ENCODE peak calls at places on chromosomes 2 and 18, in ten cellular contexts. F is thoracic aorta, I is lower lobe of right lung, W is HepG2, P is PC-3, T is heart left ventricle, O is lung, D is sigmoid colon, H is AG04450, Q is tibial artery. Z is an unnamed sample.

GRCh38 chr18:33541316-33541715 is 36.7 kb upstream of the ASXL3 start:
- DNase-seq in F (no peak), I (no peak), W (no peak), P (no peak), T (no peak), O (no peak), D (no peak), H (no peak), Q (no peak), Z (no peak)

GRCh38 chr2:23465982-23466381 is 81.0 kb downstream of the KLHL29 start:
- DNase-seq in F (no peak), I (no peak), W (no peak), P (no peak), T (no peak), O (no peak), D (no peak), H (no peak), Q (no peak), Z (no peak)

GRCh38 chr2:229268626-229269025 is 2.5 kb downstream of the PID1 start:
- DNase-seq in F (no peak), I (no peak), W (no peak), P (peak), T (no peak), O (no peak), D (no peak), H (no peak), Q (no peak), Z (no peak)

GRCh38 chr18:63199743-63200241 is 119.8 kb downstream of the BCL2 start:
- DNase-seq in F (no peak), I (no peak), W (no peak), P (no peak), T (no peak), O (no peak), D (no peak), H (no peak), Q (no peak), Z (peak)

GRCh38 chr2:233846387-233847247 is 7.7 kb downstream of the HJURP start:
- DNase-seq in F (no peak), I (no peak), W (no peak), P (no peak), T (no peak), O (peak), D (no peak), H (no peak), Q (no peak), Z (no peak)

GRCh38 chr2:217434183-217434620 is 568.6 kb downstream of the TNS1 start:
- DNase-seq in F (peak), I (peak), W (peak), P (peak), T (peak), O (peak), D (peak), H (peak), Q (peak), Z (peak)

GRCh38 chr18:63001861-63002260 is 286.5 kb downstream of the PHLPP1 start:
- DNase-seq in F (no peak), I (no peak), W (no peak), P (no peak), T (no peak), O (no peak), D (no peak), H (no peak), Q (no peak), Z (no peak)

GRCh38 chr18:53796042-53796729 is 428.3 kb downstream of the MBD2 start:
- DNase-seq in F (no peak), I (no peak), W (peak), P (peak), T (peak), O (peak), D (no peak), H (peak), Q (peak), Z (peak)

GRCh38 chr18:21295101-21295500 is 53.1 kb downstream of the GREB1L start:
- DNase-seq in F (no peak), I (no peak), W (no peak), P (no peak), T (no peak), O (no peak), D (no peak), H (no peak), Q (no peak), Z (no peak)

GRCh38 chr2:40043191-40043590 is 264.1 kb upstream of the THUMPD2 start:
- DNase-seq in F (no peak), I (no peak), W (no peak), P (no peak), T (no peak), O (no peak), D (no peak), H (no peak), Q (no peak), Z (no peak)

GRCh38 chr2:106294182-106294581 is 100.1 kb upstream of the UXS1 start:
- DNase-seq in F (no peak), I (no peak), W (no peak), P (no peak), T (no peak), O (no peak), D (no peak), H (no peak), Q (no peak), Z (no peak)

GRCh38 chr2:47155091-47155876 is at the start of gene STPG4:
- DNase-seq in F (no peak), I (no peak), W (no peak), P (no peak), T (no peak), O (no peak), D (no peak), H (no peak), Q (no peak), Z (no peak)
- H3K27ac ChIP-seq in F (no peak), I (no peak), W (peak), P (no peak), T (no peak), O (no peak), D (no peak), H (no peak), Q (no peak), Z (no peak)

GRCh38 chr2:117470311-117471095 is 344.0 kb upstream of the DDX18 start:
- DNase-seq in F (no peak), I (no peak), W (peak), P (peak), T (no peak), O (no peak), D (no peak), H (no peak), Q (no peak), Z (peak)
- TF ChIP-seq CTCF in F (no peak), I (peak), W (peak), P (peak), T (peak), O (no peak), D (no peak), H (no peak), Q (peak), Z (peak)

GRCh38 chr18:10351221-10351795 is 103.1 kb upstream of the APCDD1 start:
- DNase-seq in F (no peak), I (no peak), W (no peak), P (no peak), T (no peak), O (no peak), D (no peak), H (no peak), Q (no peak), Z (no peak)

GRCh38 chr18:10352671-10353070 is 101.8 kb upstream of the APCDD1 start:
- DNase-seq in F (no peak), I (no peak), W (no peak), P (no peak), T (no peak), O (no peak), D (no peak), H (no peak), Q (no peak), Z (no peak)

GRCh38 chr18:10351858-10352257 is 102.6 kb upstream of the APCDD1 start:
- DNase-seq in F (no peak), I (no peak), W (no peak), P (no peak), T (no peak), O (no peak), D (no peak), H (no peak), Q (no peak), Z (no peak)

GRCh38 chr18:10353791-10354190 is 100.6 kb upstream of the APCDD1 start:
- DNase-seq in F (no peak), I (no peak), W (no peak), P (peak), T (no peak), O (no peak), D (no peak), H (peak), Q (no peak), Z (no peak)

GRCh38 chr18:10354241-10354811 is 100.1 kb upstream of the APCDD1 start:
- DNase-seq in F (no peak), I (no peak), W (no peak), P (no peak), T (no peak), O (no peak), D (no peak), H (no peak), Q (no peak), Z (no peak)
- H3K27ac ChIP-seq in F (no peak), I (peak), W (no peak), P (no peak), T (peak), O (no peak), D (peak), H (peak), Q (no peak), Z (no peak)

DNA sequence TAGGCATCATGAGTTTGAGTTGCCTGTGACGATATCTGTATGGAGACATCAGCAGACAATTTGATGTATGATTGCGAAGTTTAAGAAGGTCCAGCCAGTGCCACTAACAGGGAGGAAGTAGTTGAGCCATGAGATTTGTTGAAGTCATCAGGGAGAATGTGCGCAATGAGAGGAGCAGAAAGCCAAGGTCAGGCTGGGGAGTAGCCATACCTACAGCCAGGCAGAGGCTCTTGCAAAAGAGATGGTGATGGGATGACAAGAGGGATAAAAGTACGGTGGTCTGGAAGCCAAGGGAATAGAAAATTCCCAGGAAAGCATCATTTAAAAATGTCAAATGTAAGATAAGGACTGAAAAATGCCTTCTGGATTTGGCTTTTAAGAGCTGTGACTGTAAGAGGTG is 51.2 kb downstream of the LIMS1 start:
- DNase-seq in F (no peak), I (no peak), W (no peak), P (no peak), T (no peak), O (no peak), D (no peak), H (no peak), Q (no peak), Z (peak)
- TF ChIP-seq CTCF in F (no peak), I (no peak), W (no peak), P (no peak), T (no peak), O (no peak), D (no peak), H (no peak), Q (no peak), Z (no peak)

GRCh38 chr2:161138429-161138828 is 21.8 kb upstream of the TANK start:
- DNase-seq in F (no peak), I (no peak), W (no peak), P (no peak), T (no peak), O (no peak), D (no peak), H (no peak), Q (no peak), Z (no peak)
- H3K27ac ChIP-seq in F (no peak), I (no peak), W (no peak), P (no peak), T (no peak), O (no peak), D (peak), H (no peak), Q (no peak), Z (no peak)

GRCh38 chr2:216013080-216013909 is at the start of gene MREG:
- DNase-seq in F (no peak), I (peak), W (peak), P (peak), T (peak), O (peak), D (peak), H (peak), Q (peak), Z (peak)
- TF ChIP-seq CTCF in F (peak), I (peak), W (peak), P (peak), T (peak), O (no peak), D (no peak), H (peak), Q (peak), Z (peak)

GRCh38 chr2:112062894-112063293 is 7.8 kb downstream of the TMEM87B start:
- DNase-seq in F (no peak), I (no peak), W (no peak), P (no peak), T (no peak), O (no peak), D (no peak), H (no peak), Q (no peak), Z (no peak)
- H3K27ac ChIP-seq in F (no peak), I (no peak), W (no peak), P (no peak), T (no peak), O (no peak), D (no peak), H (no peak), Q (no peak), Z (no peak)

DNA sequence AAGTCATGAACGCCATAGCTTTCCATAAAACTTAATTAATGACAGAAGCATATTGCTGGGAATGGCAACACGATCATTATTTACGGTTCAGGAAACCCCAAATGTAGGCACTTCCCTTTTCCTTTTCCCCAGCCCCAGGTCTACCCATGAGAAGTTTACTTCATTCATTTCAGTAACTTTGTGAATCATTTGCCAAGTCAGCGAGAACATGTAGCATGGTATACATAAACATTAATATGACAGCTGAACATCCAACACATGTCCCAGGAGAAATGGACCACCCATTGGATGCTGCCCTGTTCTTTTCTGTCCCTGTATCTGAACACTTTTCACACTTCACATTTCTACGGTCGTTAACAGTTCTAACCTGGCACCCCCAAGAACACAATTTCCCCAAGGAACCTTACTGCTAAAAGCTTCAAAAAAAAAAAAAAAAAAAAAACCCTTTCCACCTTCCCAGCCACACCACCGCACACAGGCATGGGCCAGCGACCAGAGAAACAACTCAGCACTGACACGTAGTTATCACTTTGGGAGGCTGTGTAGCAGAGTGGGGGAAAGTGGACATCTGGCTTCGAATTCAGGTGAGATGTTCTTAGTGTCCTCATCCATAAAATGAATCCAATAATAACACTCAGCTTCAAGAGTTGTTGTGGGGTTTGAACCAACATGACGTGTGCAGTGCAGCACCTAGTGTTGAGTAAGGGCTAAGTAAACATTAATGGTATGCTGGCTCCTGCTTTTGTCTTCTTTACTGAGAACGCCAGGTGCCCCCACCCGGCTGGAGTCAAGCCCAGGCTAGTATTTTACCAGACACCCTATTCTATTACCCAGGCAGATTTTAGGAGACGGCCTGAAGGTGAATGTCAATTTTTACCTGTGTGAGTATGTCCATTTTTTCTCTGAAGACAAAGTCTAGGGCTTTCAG is 371.5 kb downstream of the LNPK start:
- DNase-seq in F (no peak), I (no peak), W (peak), P (peak), T (no peak), O (no peak), D (no peak), H (no peak), Q (no peak), Z (no peak)
- TF ChIP-seq CTCF in F (no peak), I (no peak), W (peak), P (no peak), T (no peak), O (no peak), D (no peak), H (no peak), Q (no peak), Z (no peak)

GRCh38 chr2:100876231-100876860 is 56.4 kb downstream of the NPAS2 start:
- DNase-seq in F (no peak), I (no peak), W (no peak), P (no peak), T (no peak), O (no peak), D (no peak), H (no peak), Q (no peak), Z (no peak)
- H3K27ac ChIP-seq in F (peak), I (no peak), W (peak), P (no peak), T (no peak), O (no peak), D (no peak), H (no peak), Q (no peak), Z (no peak)